ENCODE peak calls at places on chromosomes 5 and 9, in four cellular contexts. One of them, this sample, is unnamed.

GRCh38 chr9:128937310-128938165 is 9.9 kb downstream of the DOLK start:
- DNase-seq in H1: no peak
- DNase-seq in GM12878: no peak
- DNase-seq in HepG2: no peak
- DNase-seq in this sample: no peak

GRCh38 chr5:51202161-51202560 is 181.1 kb upstream of the ISL1 start:
- DNase-seq in H1: no peak
- DNase-seq in GM12878: no peak
- DNase-seq in HepG2: no peak
- DNase-seq in this sample: no peak

GRCh38 chr5:180329138-180329435 is 24.0 kb downstream of the GFPT2 start:
- DNase-seq in H1: no peak
- DNase-seq in GM12878: no peak
- DNase-seq in HepG2: no peak
- DNase-seq in this sample: no peak

GRCh38 chr9:130866474-130866965 is 30.1 kb downstream of the QRFP start:
- DNase-seq in H1: peak
- DNase-seq in GM12878: peak
- DNase-seq in HepG2: peak
- DNase-seq in this sample: peak

GRCh38 chr9:121645003-121645402 is 6.4 kb upstream of the DAB2IP start:
- DNase-seq in H1: no peak
- DNase-seq in GM12878: no peak
- DNase-seq in HepG2: no peak
- DNase-seq in this sample: no peak

GRCh38 chr9:94918038-94918753 is 191.7 kb downstream of the AOPEP start:
- DNase-seq in H1: no peak
- DNase-seq in GM12878: peak
- DNase-seq in HepG2: peak
- DNase-seq in this sample: no peak

GRCh38 chr5:79699766-79700400 is 10.2 kb downstream of the CMYA5 start:
- DNase-seq in H1: no peak
- DNase-seq in GM12878: no peak
- DNase-seq in HepG2: no peak
- DNase-seq in this sample: no peak

GRCh38 chr9:27142299-27142930 is 33.4 kb downstream of the TEK start:
- DNase-seq in H1: no peak
- DNase-seq in GM12878: no peak
- DNase-seq in HepG2: no peak
- DNase-seq in this sample: no peak

GRCh38 chr9:5186416-5187169 is 1.2 kb upstream of the INSL6 start:
- DNase-seq in H1: peak
- DNase-seq in GM12878: no peak
- DNase-seq in HepG2: peak
- DNase-seq in this sample: peak

GRCh38 chr5:80516826-80517225 is 28.9 kb downstream of the FAM151B start:
- DNase-seq in H1: no peak
- DNase-seq in GM12878: peak
- DNase-seq in HepG2: no peak
- DNase-seq in this sample: no peak

GRCh38 chr5:1034421-1034905 is 25.9 kb downstream of the NKD2 start:
- DNase-seq in H1: no peak
- DNase-seq in GM12878: no peak
- DNase-seq in HepG2: no peak
- DNase-seq in this sample: no peak

GRCh38 chr5:91339053-91339710 is 43.9 kb downstream of the ARRDC3 start:
- DNase-seq in H1: peak
- DNase-seq in GM12878: no peak
- DNase-seq in HepG2: no peak
- DNase-seq in this sample: peak

GRCh38 chr9:124010665-124011321 is 775 bp upstream of the LHX2 start:
- DNase-seq in H1: no peak
- DNase-seq in GM12878: no peak
- DNase-seq in HepG2: no peak
- DNase-seq in this sample: no peak

GRCh38 chr5:52582313-52582712 is 205.4 kb upstream of the ITGA1 start:
- DNase-seq in H1: no peak
- DNase-seq in GM12878: no peak
- DNase-seq in HepG2: no peak
- DNase-seq in this sample: no peak

GRCh38 chr9:37414503-37414943 is 8.0 kb upstream of the GRHPR start:
- DNase-seq in H1: no peak
- DNase-seq in GM12878: no peak
- DNase-seq in HepG2: no peak
- DNase-seq in this sample: no peak

GRCh38 chr9:125854553-125855275 is 107.5 kb downstream of the PBX3 start:
- DNase-seq in H1: no peak
- DNase-seq in GM12878: no peak
- DNase-seq in HepG2: no peak
- DNase-seq in this sample: no peak
- H3K4me3 ChIP-seq in H1: no peak
- H3K4me3 ChIP-seq in GM12878: no peak
- H3K4me3 ChIP-seq in HepG2: no peak
- H3K4me3 ChIP-seq in this sample: no peak

GRCh38 chr9:115757461-115757860 is 396.1 kb upstream of the PAPPA start:
- DNase-seq in H1: no peak
- DNase-seq in GM12878: no peak
- DNase-seq in HepG2: no peak
- DNase-seq in this sample: no peak
- TF ChIP-seq SUZ12 in H1: no peak
- TF ChIP-seq SUZ12 in GM12878: no peak
- TF ChIP-seq SUZ12 in HepG2: no peak
- TF ChIP-seq SUZ12 in this sample: no peak

GRCh38 chr9:116098476-116098875 is 55.1 kb upstream of the PAPPA start:
- DNase-seq in H1: no peak
- DNase-seq in GM12878: no peak
- DNase-seq in HepG2: no peak
- DNase-seq in this sample: no peak
- H3K4me3 ChIP-seq in H1: no peak
- H3K4me3 ChIP-seq in GM12878: no peak
- H3K4me3 ChIP-seq in HepG2: no peak
- H3K4me3 ChIP-seq in this sample: no peak

GRCh38 chr5:135326296-135327240 is 72.5 kb downstream of the MACROH2A1 start:
- DNase-seq in H1: no peak
- DNase-seq in GM12878: no peak
- DNase-seq in HepG2: no peak
- DNase-seq in this sample: no peak
- TF ChIP-seq SUZ12 in H1: no peak
- TF ChIP-seq SUZ12 in GM12878: no peak
- TF ChIP-seq SUZ12 in HepG2: no peak
- TF ChIP-seq SUZ12 in this sample: no peak

GRCh38 chr5:32331217-32331926 is 18.6 kb upstream of the MTMR12 start:
- DNase-seq in H1: no peak
- DNase-seq in GM12878: no peak
- DNase-seq in HepG2: peak
- DNase-seq in this sample: no peak

GRCh38 chr5:32332971-32333370 is 20.2 kb upstream of the MTMR12 start:
- DNase-seq in H1: no peak
- DNase-seq in GM12878: no peak
- DNase-seq in HepG2: no peak
- DNase-seq in this sample: no peak

GRCh38 chr5:32330126-32330971 is 17.6 kb upstream of the MTMR12 start:
- DNase-seq in H1: no peak
- DNase-seq in GM12878: no peak
- DNase-seq in HepG2: no peak
- DNase-seq in this sample: no peak

GRCh38 chr5:32332361-32332760 is 19.6 kb upstream of the MTMR12 start:
- DNase-seq in H1: no peak
- DNase-seq in GM12878: no peak
- DNase-seq in HepG2: no peak
- DNase-seq in this sample: no peak

DNA sequence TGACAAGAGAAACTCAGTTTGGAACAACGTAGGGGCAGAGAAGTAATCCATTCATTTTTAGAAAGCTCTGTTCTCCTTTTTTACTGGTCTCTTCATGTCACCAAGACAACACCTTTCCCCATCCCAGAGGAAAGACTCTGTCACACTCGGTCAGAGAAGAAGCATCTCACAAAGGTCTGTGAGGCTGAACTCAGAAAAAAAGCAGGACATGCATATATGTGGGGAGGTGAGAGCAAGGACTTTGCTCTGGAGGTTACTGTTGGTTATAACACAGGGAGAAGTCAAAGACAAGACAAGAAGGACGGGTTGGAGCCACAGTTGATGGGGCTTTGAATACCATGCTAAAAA is 19.2 kb upstream of the MTMR12 start:
- DNase-seq in H1: no peak
- DNase-seq in GM12878: no peak
- DNase-seq in HepG2: no peak
- DNase-seq in this sample: no peak
- H3K4me3 ChIP-seq in H1: no peak
- H3K4me3 ChIP-seq in GM12878: no peak
- H3K4me3 ChIP-seq in HepG2: peak
- H3K4me3 ChIP-seq in this sample: no peak

GRCh38 chr9:126126807-126127206 is 199.8 kb upstream of the MVB12B start:
- DNase-seq in H1: no peak
- DNase-seq in GM12878: no peak
- DNase-seq in HepG2: no peak
- DNase-seq in this sample: no peak

GRCh38 chr9:126126012-126126411 is 200.6 kb upstream of the MVB12B start:
- DNase-seq in H1: no peak
- DNase-seq in GM12878: no peak
- DNase-seq in HepG2: no peak
- DNase-seq in this sample: no peak

GRCh38 chr9:126125577-126125976 is 201.1 kb upstream of the MVB12B start:
- DNase-seq in H1: no peak
- DNase-seq in GM12878: no peak
- DNase-seq in HepG2: no peak
- DNase-seq in this sample: no peak

GRCh38 chr9:126128494-126129142 is 198.0 kb upstream of the MVB12B start:
- DNase-seq in H1: no peak
- DNase-seq in GM12878: no peak
- DNase-seq in HepG2: no peak
- DNase-seq in this sample: no peak

GRCh38 chr9:126127591-126127990 is 199.0 kb upstream of the MVB12B start:
- DNase-seq in H1: no peak
- DNase-seq in GM12878: no peak
- DNase-seq in HepG2: no peak
- DNase-seq in this sample: no peak
- TF ChIP-seq SUZ12 in H1: no peak
- TF ChIP-seq SUZ12 in GM12878: no peak
- TF ChIP-seq SUZ12 in HepG2: no peak
- TF ChIP-seq SUZ12 in this sample: no peak

GRCh38 chr9:109317311-109317978 is 3.4 kb downstream of the EPB41L4B start:
- DNase-seq in H1: no peak
- DNase-seq in GM12878: no peak
- DNase-seq in HepG2: no peak
- DNase-seq in this sample: no peak
- H3K4me3 ChIP-seq in H1: peak
- H3K4me3 ChIP-seq in GM12878: no peak
- H3K4me3 ChIP-seq in HepG2: no peak
- H3K4me3 ChIP-seq in this sample: no peak